ENCODE peak calls at places on chromosomes 3 and 15, in six cellular contexts. Q, J, Y, R, W and T are unnamed samples.

GRCh38 chr15:69000091-69000490 is 14.4 kb upstream of the NOX5 start:
- DNase-seq in R (no peak), Y (no peak), Q (no peak), W (no peak), J (no peak), T (no peak)

GRCh38 chr3:2110597-2111117 is 12.0 kb downstream of the CNTN4 start:
- DNase-seq in J (no peak), Y (no peak), R (no peak), Q (no peak), W (no peak), T (no peak)

GRCh38 chr3:59510576-59510975 is 460.8 kb upstream of the CFAP20DC start:
- DNase-seq in Q (no peak), R (no peak), Y (no peak), W (no peak), J (no peak), T (no peak)

GRCh38 chr3:10170915-10171478 is 6.3 kb downstream of the IRAK2 start:
- DNase-seq in Q (no peak), W (no peak), Y (no peak), R (no peak), J (no peak), T (peak; percentile 90)

GRCh38 chr3:166696104-166696503 is 684.0 kb downstream of the ZBBX start:
- DNase-seq in Q (no peak), J (no peak), W (no peak), R (no peak), Y (no peak), T (no peak)

GRCh38 chr15:80455668-80456442 is 51.7 kb downstream of the ARNT2 start:
- DNase-seq in W (peak; percentile 85), R (no peak), J (peak; percentile 97), Q (peak; percentile 64), Y (peak; percentile 82), T (peak; percentile 61)

GRCh38 chr3:152622813-152623167 is 212.1 kb upstream of the P2RY1 start:
- DNase-seq in Q (no peak), R (no peak), Y (no peak), W (no peak), J (no peak), T (no peak)

GRCh38 chr3:140166908-140167599 is 232.1 kb downstream of the CLSTN2 start:
- DNase-seq in R (no peak), W (no peak), Y (no peak), J (no peak), Q (no peak), T (no peak)

GRCh38 chr3:128054363-128054762 is 2.1 kb downstream of the SEC61A1 start:
- DNase-seq in Y (no peak), R (no peak), W (no peak), J (peak; percentile 72), Q (no peak), T (no peak)

GRCh38 chr15:83555383-83555782 is 98.5 kb upstream of the ADAMTSL3 start:
- DNase-seq in R (no peak), J (no peak), W (no peak), Q (no peak), Y (no peak), T (no peak)

DNA sequence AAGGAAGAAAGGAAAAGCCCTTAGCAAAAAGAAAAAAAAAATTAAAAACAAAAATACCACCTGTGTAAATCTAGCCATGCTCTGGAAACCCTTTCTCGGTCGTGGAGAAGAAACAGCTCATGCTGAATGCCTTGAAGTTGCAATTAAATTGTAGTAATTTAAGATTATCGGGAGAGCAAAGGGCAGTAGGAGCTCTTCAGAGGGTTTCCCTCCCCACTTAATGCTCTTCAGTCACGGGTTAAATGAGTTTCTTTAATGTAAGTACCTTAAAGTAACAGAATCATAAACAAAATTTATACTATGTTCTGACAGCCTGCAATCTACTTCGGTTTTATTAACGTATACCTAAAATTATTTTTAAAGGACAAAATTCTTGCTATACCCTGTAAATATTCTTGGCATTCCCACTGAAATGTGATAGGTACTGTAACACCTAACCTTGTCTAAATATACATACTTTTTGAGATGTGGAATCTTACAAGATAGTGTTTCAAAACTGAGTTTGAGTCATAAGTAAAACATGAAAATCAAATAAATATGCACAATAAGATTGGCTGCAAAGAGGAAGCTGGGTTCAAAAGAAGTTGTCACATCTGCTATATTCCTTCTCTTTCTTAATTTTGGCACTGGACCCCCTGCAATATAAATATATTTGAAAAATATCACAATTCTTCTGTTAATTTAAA is 5.3 kb downstream of the FOXP1 start:
- DNase-seq in Q (no peak), Y (no peak), R (no peak), W (peak; percentile 70), J (peak; percentile 60), T (no peak)
- H3K27ac ChIP-seq in Q (no peak overlapping the region), Y (no peak overlapping the region), R (no peak overlapping the region), W (peak overlapping the region; percentile 97), J (peak overlapping the region; percentile 21), T (peak overlapping the region; percentile 88)

GRCh38 chr15:90838066-90838465 is 30.3 kb upstream of the FURIN start:
- DNase-seq in Q (no peak), J (no peak), Y (no peak), W (peak; percentile 52), R (no peak), T (no peak)
- H3K27ac ChIP-seq in Q (no peak overlapping the region), J (no peak overlapping the region), Y (no peak overlapping the region), W (no peak overlapping the region), R (no peak overlapping the region), T (no peak overlapping the region)

GRCh38 chr3:11186771-11187170 is 32.5 kb downstream of the HRH1 start:
- DNase-seq in Y (no peak), R (no peak), J (peak; percentile 55), Q (no peak), W (no peak), T (no peak)

GRCh38 chr3:11187678-11188077 is 33.4 kb downstream of the HRH1 start:
- DNase-seq in W (no peak), J (peak; percentile 51), Q (no peak), R (no peak), Y (no peak), T (no peak)

GRCh38 chr3:11185144-11185543 is 30.9 kb downstream of the HRH1 start:
- DNase-seq in J (no peak), Y (no peak), R (no peak), W (no peak), Q (no peak), T (no peak)

GRCh38 chr3:11186318-11186692 is 32.0 kb downstream of the HRH1 start:
- DNase-seq in Y (no peak), Q (no peak), J (no peak), R (no peak), W (no peak), T (no peak)

GRCh38 chr3:11185564-11186317 is 31.4 kb downstream of the HRH1 start:
- DNase-seq in W (no peak), J (peak; percentile 96), R (peak; percentile 90), Q (peak; percentile 76), Y (no peak), T (no peak)
- H3K27ac ChIP-seq in W (no peak overlapping the region), J (peak overlapping the region; percentile 12), R (peak overlapping the region; percentile 8), Q (peak overlapping the region; percentile 10), Y (no peak overlapping the region), T (no peak overlapping the region)

DNA sequence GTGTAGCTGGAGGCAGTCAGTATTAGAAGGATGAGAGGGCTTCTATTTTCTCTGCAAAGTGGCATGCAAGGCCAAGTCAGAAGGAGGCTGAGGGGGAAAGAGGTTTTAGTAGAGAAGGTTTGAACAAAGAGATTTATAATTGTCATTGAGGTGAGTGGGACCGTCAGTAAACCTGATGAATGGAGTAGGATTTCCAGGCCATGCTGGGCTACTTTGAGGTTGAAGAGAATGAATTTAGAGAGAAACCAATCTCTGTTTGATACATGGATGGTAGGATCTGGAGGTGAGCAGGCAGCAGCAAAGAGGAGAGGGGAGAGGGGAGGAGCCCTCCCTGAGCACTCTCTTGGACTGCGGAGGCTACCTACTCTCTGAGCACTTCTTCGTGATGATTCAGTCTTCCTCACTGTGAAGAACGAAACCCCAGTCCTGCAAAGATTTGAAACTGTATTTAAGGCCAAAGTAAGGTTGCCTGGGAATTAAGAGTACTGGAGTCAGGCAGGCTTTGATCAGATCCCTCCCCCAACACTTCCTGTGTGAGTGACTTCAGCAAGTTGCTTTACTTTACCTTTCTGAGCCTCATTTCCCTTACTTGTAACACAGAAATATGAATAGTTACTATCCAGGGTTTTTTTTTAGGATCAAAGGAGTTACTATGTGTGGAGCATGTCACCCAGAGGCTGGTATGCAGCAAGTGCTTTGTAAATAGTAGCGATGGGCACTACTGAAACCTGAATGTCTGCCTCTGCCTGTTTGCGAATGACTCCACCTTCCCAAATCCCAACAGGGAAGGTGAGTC is 75.8 kb downstream of the RPL39L start:
- DNase-seq in R (no peak), Y (peak; percentile 37), J (peak; percentile 12), W (peak; percentile 69), Q (no peak), T (peak; percentile 56)
- H3K27ac ChIP-seq in R (no peak overlapping the region), Y (peak overlapping the region; percentile 52), J (peak overlapping the region; percentile 99), W (peak overlapping the region; percentile 98), Q (no peak overlapping the region), T (peak overlapping the region; percentile 99)

GRCh38 chr3:15301761-15302160 is 30.6 kb downstream of the SH3BP5 start:
- DNase-seq in Q (no peak), J (no peak), Y (no peak), R (no peak), W (no peak), T (no peak)

GRCh38 chr3:15303216-15303615 is 29.2 kb downstream of the SH3BP5 start:
- DNase-seq in R (no peak), J (no peak), W (no peak), Y (no peak), Q (no peak), T (no peak)

GRCh38 chr3:15299036-15299435 is 33.4 kb downstream of the SH3BP5 start:
- DNase-seq in W (no peak), Q (no peak), Y (no peak), R (no peak), J (no peak), T (no peak)

GRCh38 chr3:15298504-15298903 is 33.9 kb downstream of the SH3BP5 start:
- DNase-seq in J (no peak), R (no peak), Y (no peak), W (no peak), Q (no peak), T (no peak)

DNA sequence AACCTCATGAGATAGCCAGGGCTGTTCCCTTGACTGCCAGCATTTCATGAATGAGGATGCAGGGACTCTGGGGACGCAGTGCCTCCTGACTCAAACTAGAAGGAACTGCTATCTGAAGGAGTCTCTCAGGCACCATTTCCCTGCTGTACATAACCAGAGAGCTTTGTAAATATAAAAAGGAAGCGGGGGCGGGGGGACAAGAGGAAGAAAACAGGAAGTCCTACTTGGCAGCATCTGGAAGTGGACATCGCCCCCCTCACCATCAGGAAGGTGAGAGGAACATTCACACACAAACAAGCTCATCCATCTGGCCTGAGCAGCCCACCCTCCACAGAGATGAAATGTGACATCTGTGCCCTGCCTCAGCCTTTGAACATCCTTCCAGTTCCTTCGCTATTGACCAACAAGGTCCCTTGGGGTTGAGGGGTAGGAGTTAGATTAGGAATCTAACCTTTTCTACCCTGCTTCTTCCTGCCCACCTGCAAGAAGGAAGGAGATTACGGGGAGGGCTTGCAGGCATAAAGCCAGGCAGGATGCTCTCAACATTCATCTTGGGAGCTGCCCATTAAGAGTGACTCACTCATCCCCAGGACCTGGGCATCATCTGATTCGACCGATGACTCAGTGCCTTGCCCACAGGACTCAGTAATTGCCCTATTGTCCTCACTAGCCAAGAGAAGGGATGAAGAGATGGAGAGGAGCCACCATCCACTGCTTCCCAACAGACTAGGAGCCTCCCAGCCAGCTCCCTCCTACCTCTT is 31.9 kb downstream of the SH3BP5 start:
- DNase-seq in J (peak; percentile 74), Y (no peak), Q (no peak), W (no peak), R (peak; percentile 52), T (no peak)
- H3K27ac ChIP-seq in J (no peak overlapping the region), Y (no peak overlapping the region), Q (no peak overlapping the region), W (no peak overlapping the region), R (no peak overlapping the region), T (no peak overlapping the region)

DNA sequence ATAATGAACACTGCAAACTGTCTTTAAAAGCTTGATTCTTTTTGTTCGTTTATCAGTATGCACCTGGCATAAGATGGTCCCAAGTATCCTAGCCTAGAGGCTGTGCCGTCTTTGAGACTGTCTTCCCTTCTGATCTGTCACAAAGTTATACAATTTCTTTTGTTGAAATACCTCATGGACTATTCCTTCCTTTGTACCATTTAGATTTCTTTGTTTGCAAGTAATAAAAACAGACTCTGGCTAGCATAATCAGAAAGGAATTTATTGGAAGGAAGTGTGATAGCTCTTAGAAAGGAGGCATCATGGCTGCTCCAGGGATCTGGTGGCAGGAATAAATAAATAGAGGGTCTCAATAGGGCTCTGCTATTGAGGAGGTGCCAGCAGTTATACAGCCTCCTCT is 280.4 kb downstream of the SLC9A9 start:
- DNase-seq in Q (no peak), W (no peak), Y (no peak), R (no peak), J (no peak), T (no peak)
- H3K27ac ChIP-seq in Q (no peak overlapping the region), W (no peak overlapping the region), Y (no peak overlapping the region), R (no peak overlapping the region), J (no peak overlapping the region), T (no peak overlapping the region)